ENCODE peak calls at places on chromosomes 5 and 9, in six cellular contexts. One of them, this sample, is unnamed.

GRCh38 chr9:32486839-32487562 is 39.0 kb downstream of the RIGI start:
- DNase-seq in neural crest cell: no peak
- DNase-seq in astrocyte of the spinal cord: peak
- DNase-seq in brain microvascular endothelial cell: peak
- DNase-seq in nephron progenitor cell: no peak
- DNase-seq in WTC11: no peak
- DNase-seq in this sample: no peak

GRCh38 chr5:164188733-164189148 is 683.3 kb downstream of the MAT2B start:
- DNase-seq in neural crest cell: no peak
- DNase-seq in astrocyte of the spinal cord: no peak
- DNase-seq in brain microvascular endothelial cell: no peak
- DNase-seq in nephron progenitor cell: no peak
- DNase-seq in WTC11: no peak
- DNase-seq in this sample: no peak

GRCh38 chr5:114450516-114450909 is 88.6 kb downstream of the KCNN2 start:
- DNase-seq in neural crest cell: no peak
- DNase-seq in astrocyte of the spinal cord: no peak
- DNase-seq in brain microvascular endothelial cell: no peak
- DNase-seq in nephron progenitor cell: peak
- DNase-seq in WTC11: no peak
- DNase-seq in this sample: no peak

GRCh38 chr9:134592018-134592818 is 49.4 kb upstream of the COL5A1 start:
- DNase-seq in neural crest cell: no peak
- DNase-seq in astrocyte of the spinal cord: peak
- DNase-seq in brain microvascular endothelial cell: peak
- DNase-seq in nephron progenitor cell: no peak
- DNase-seq in WTC11: no peak
- DNase-seq in this sample: no peak

GRCh38 chr5:143887302-143887638 is 75.3 kb downstream of the HMHB1 start:
- DNase-seq in neural crest cell: no peak
- DNase-seq in astrocyte of the spinal cord: peak
- DNase-seq in brain microvascular endothelial cell: peak
- DNase-seq in nephron progenitor cell: no peak
- DNase-seq in WTC11: no peak
- DNase-seq in this sample: no peak

GRCh38 chr5:16518606-16519005 is 53.0 kb upstream of the ZNF622 start:
- DNase-seq in neural crest cell: no peak
- DNase-seq in astrocyte of the spinal cord: no peak
- DNase-seq in brain microvascular endothelial cell: no peak
- DNase-seq in nephron progenitor cell: no peak
- DNase-seq in WTC11: no peak
- DNase-seq in this sample: no peak

GRCh38 chr9:94780516-94780950 is 54.0 kb downstream of the AOPEP start:
- DNase-seq in neural crest cell: no peak
- DNase-seq in astrocyte of the spinal cord: no peak
- DNase-seq in brain microvascular endothelial cell: no peak
- DNase-seq in nephron progenitor cell: no peak
- DNase-seq in WTC11: no peak
- DNase-seq in this sample: no peak

GRCh38 chr5:122202952-122203351 is 73.6 kb downstream of the ZNF474 start:
- DNase-seq in neural crest cell: no peak
- DNase-seq in astrocyte of the spinal cord: peak
- DNase-seq in brain microvascular endothelial cell: peak
- DNase-seq in nephron progenitor cell: no peak
- DNase-seq in WTC11: no peak
- DNase-seq in this sample: no peak

GRCh38 chr5:34749431-34749872 is 89.5 kb upstream of the TTC23L start:
- DNase-seq in neural crest cell: no peak
- DNase-seq in astrocyte of the spinal cord: peak
- DNase-seq in brain microvascular endothelial cell: peak
- DNase-seq in nephron progenitor cell: no peak
- DNase-seq in WTC11: no peak
- DNase-seq in this sample: no peak

GRCh38 chr9:131545003-131545785 is at the start of gene PRRT1B:
- DNase-seq in neural crest cell: no peak
- DNase-seq in astrocyte of the spinal cord: no peak
- DNase-seq in brain microvascular endothelial cell: no peak
- DNase-seq in nephron progenitor cell: no peak
- DNase-seq in WTC11: peak
- DNase-seq in this sample: peak

DNA sequence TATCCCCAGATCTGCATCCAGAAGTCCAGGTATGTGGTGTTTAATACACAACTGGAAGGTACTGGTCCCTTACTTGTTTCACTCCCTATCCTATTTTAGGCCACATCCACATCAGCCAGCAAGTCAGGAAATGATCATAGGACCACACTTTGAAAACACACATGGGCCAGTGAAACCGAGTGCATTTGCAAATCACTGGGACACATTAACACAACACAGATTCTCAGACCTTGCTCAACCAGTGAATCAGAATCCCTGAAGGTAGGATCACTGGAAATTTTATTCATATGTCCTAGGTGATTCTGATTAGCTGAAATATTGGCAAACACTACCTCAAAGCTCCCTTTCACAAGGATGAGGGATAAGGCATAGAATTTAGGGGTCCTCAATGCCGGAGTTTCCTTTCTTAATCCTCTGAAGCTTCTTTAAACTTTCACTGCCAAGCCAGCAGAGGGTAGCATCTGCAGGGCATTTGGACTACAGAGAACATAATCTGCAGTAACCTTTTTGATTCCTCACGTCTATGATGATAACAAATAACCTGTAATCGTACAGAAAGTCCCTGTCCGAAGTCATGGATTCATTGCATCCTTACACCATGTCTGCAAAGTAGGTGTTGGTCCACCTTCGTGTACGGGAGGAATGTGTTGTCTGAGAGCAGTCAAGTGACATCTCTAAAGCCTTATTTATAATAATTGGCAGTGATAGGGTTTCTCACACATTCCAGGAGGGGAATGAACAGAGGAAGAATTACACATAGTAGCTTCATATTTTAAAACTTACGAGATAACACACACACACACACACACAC is 11.0 kb upstream of the ABLIM3 start:
- DNase-seq in neural crest cell: no peak
- DNase-seq in astrocyte of the spinal cord: no peak
- DNase-seq in brain microvascular endothelial cell: no peak
- DNase-seq in nephron progenitor cell: no peak
- DNase-seq in WTC11: no peak
- DNase-seq in this sample: no peak
- TF ChIP-seq CTCF in neural crest cell: peak
- TF ChIP-seq CTCF in astrocyte of the spinal cord: peak
- TF ChIP-seq CTCF in brain microvascular endothelial cell: peak
- TF ChIP-seq CTCF in nephron progenitor cell: no peak
- TF ChIP-seq CTCF in WTC11: no peak
- TF ChIP-seq CTCF in this sample: no peak

DNA sequence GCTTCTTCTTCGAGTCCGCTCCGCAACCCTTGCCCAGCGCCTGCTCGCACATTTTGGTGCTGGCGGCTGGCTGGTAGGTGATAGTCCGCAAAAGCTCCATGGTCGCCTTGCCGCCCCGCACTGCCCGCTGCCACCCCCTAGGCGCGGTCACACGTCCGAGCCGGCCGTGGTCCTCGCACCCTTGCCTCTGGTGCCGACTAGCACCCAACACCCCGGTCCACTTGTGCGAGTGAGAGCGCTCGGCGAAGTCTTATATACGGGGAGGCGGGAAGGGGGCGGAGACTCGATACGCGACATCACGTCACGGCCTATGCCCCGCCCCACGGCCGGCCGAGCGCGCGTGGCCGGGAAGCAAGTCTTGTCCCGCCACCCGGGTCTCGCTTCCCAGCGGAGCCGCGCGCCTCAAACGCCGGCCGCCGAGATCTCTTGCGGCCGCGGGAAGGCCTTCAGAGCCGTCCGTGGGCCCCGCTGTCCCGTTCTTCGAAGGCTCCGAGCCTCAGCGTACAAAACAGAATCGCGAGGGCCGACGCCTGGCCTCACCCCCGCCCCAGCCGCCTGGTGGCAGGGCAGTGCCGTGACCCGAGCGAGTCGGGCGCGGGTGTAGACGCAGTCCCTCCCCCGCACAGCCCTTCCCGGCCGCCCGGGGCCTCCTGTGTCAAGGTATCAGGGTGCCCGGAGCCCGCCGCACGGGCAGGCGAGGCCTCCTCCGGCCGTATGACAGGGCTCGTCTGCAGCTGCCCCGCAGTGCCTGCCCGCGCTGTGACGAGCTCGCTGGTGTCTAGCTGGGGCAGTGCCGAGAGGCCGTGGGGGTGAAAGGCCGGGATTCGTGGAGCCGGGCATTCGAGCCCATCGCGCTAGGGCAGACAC is at the start of gene PLK2:
- DNase-seq in neural crest cell: peak
- DNase-seq in astrocyte of the spinal cord: peak
- DNase-seq in brain microvascular endothelial cell: peak
- DNase-seq in nephron progenitor cell: peak
- DNase-seq in WTC11: peak
- DNase-seq in this sample: peak
- TF ChIP-seq CTCF in neural crest cell: peak
- TF ChIP-seq CTCF in astrocyte of the spinal cord: peak
- TF ChIP-seq CTCF in brain microvascular endothelial cell: peak
- TF ChIP-seq CTCF in nephron progenitor cell: no peak
- TF ChIP-seq CTCF in WTC11: no peak
- TF ChIP-seq CTCF in this sample: peak

GRCh38 chr5:101977729-101978345 is 318.2 kb downstream of the SLCO4C1 start:
- DNase-seq in neural crest cell: no peak
- DNase-seq in astrocyte of the spinal cord: peak
- DNase-seq in brain microvascular endothelial cell: peak
- DNase-seq in nephron progenitor cell: peak
- DNase-seq in WTC11: no peak
- DNase-seq in this sample: no peak
- TF ChIP-seq CTCF in neural crest cell: peak
- TF ChIP-seq CTCF in astrocyte of the spinal cord: peak
- TF ChIP-seq CTCF in brain microvascular endothelial cell: peak
- TF ChIP-seq CTCF in nephron progenitor cell: peak
- TF ChIP-seq CTCF in WTC11: peak
- TF ChIP-seq CTCF in this sample: peak

DNA sequence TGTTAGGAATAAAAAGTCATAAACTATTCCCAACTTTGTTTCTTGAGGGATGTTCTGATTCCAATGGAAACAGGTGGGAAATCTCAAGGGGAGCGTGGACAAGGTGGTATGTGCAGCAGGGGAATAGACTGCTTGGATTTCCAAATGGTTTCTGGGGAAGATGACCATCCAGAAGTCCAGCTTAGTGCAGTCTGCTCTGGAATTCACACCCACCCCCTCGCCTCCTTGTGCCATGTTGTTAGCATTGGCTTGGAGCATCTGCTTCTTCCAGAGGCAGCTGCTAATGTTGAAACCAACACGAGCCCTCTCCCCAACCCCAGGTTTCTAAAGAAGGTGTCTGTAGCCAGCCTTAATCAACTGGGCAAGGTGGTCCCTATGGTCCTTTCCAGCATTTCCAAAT is 90.9 kb downstream of the PDE6A start:
- DNase-seq in neural crest cell: no peak
- DNase-seq in astrocyte of the spinal cord: no peak
- DNase-seq in brain microvascular endothelial cell: no peak
- DNase-seq in nephron progenitor cell: no peak
- DNase-seq in WTC11: no peak
- DNase-seq in this sample: no peak
- TF ChIP-seq CTCF in neural crest cell: no peak
- TF ChIP-seq CTCF in astrocyte of the spinal cord: peak
- TF ChIP-seq CTCF in brain microvascular endothelial cell: no peak
- TF ChIP-seq CTCF in nephron progenitor cell: no peak
- TF ChIP-seq CTCF in WTC11: no peak
- TF ChIP-seq CTCF in this sample: no peak

GRCh38 chr5:128085413-128085812 is 1.8 kb downstream of the SLC12A2 start:
- DNase-seq in neural crest cell: no peak
- DNase-seq in astrocyte of the spinal cord: no peak
- DNase-seq in brain microvascular endothelial cell: no peak
- DNase-seq in nephron progenitor cell: no peak
- DNase-seq in WTC11: no peak
- DNase-seq in this sample: no peak

GRCh38 chr5:128084228-128085167 is 932 bp downstream of the SLC12A2 start:
- DNase-seq in neural crest cell: peak
- DNase-seq in astrocyte of the spinal cord: no peak
- DNase-seq in brain microvascular endothelial cell: no peak
- DNase-seq in nephron progenitor cell: peak
- DNase-seq in WTC11: peak
- DNase-seq in this sample: peak

GRCh38 chr5:128083033-128083810 is at the start of gene SLC12A2:
- DNase-seq in neural crest cell: peak
- DNase-seq in astrocyte of the spinal cord: peak
- DNase-seq in brain microvascular endothelial cell: peak
- DNase-seq in nephron progenitor cell: peak
- DNase-seq in WTC11: peak
- DNase-seq in this sample: peak

GRCh38 chr5:128082551-128083032 is 974 bp upstream of the SLC12A2 start:
- DNase-seq in neural crest cell: no peak
- DNase-seq in astrocyte of the spinal cord: no peak
- DNase-seq in brain microvascular endothelial cell: no peak
- DNase-seq in nephron progenitor cell: no peak
- DNase-seq in WTC11: no peak
- DNase-seq in this sample: no peak

GRCh38 chr5:128083811-128084227 is 253 bp downstream of the SLC12A2 start:
- DNase-seq in neural crest cell: peak
- DNase-seq in astrocyte of the spinal cord: peak
- DNase-seq in brain microvascular endothelial cell: no peak
- DNase-seq in nephron progenitor cell: no peak
- DNase-seq in WTC11: no peak
- DNase-seq in this sample: peak
- TF ChIP-seq CTCF in neural crest cell: peak
- TF ChIP-seq CTCF in astrocyte of the spinal cord: peak
- TF ChIP-seq CTCF in brain microvascular endothelial cell: peak
- TF ChIP-seq CTCF in nephron progenitor cell: no peak
- TF ChIP-seq CTCF in WTC11: no peak
- TF ChIP-seq CTCF in this sample: peak

GRCh38 chr5:96885518-96886338 is 9.4 kb downstream of the ERAP2 start:
- DNase-seq in neural crest cell: no peak
- DNase-seq in astrocyte of the spinal cord: no peak
- DNase-seq in brain microvascular endothelial cell: peak
- DNase-seq in nephron progenitor cell: no peak
- DNase-seq in WTC11: no peak
- DNase-seq in this sample: no peak
- TF ChIP-seq CTCF in neural crest cell: no peak
- TF ChIP-seq CTCF in astrocyte of the spinal cord: no peak
- TF ChIP-seq CTCF in brain microvascular endothelial cell: no peak
- TF ChIP-seq CTCF in nephron progenitor cell: no peak
- TF ChIP-seq CTCF in WTC11: no peak
- TF ChIP-seq CTCF in this sample: no peak

GRCh38 chr5:141100243-141100805 is at the start of gene PCDHB3:
- DNase-seq in neural crest cell: no peak
- DNase-seq in astrocyte of the spinal cord: peak
- DNase-seq in brain microvascular endothelial cell: no peak
- DNase-seq in nephron progenitor cell: no peak
- DNase-seq in WTC11: peak
- DNase-seq in this sample: no peak
- TF ChIP-seq CTCF in neural crest cell: peak
- TF ChIP-seq CTCF in astrocyte of the spinal cord: peak
- TF ChIP-seq CTCF in brain microvascular endothelial cell: peak
- TF ChIP-seq CTCF in nephron progenitor cell: no peak
- TF ChIP-seq CTCF in WTC11: peak
- TF ChIP-seq CTCF in this sample: no peak

GRCh38 chr5:41524174-41524573 is 13.8 kb upstream of the PLCXD3 start:
- DNase-seq in neural crest cell: no peak
- DNase-seq in astrocyte of the spinal cord: no peak
- DNase-seq in brain microvascular endothelial cell: no peak
- DNase-seq in nephron progenitor cell: peak
- DNase-seq in WTC11: peak
- DNase-seq in this sample: no peak
- TF ChIP-seq CTCF in neural crest cell: peak
- TF ChIP-seq CTCF in astrocyte of the spinal cord: peak
- TF ChIP-seq CTCF in brain microvascular endothelial cell: no peak
- TF ChIP-seq CTCF in nephron progenitor cell: peak
- TF ChIP-seq CTCF in WTC11: no peak
- TF ChIP-seq CTCF in this sample: peak

GRCh38 chr9:128877852-128878251 is 3.9 kb downstream of the KYAT1 start:
- DNase-seq in neural crest cell: no peak
- DNase-seq in astrocyte of the spinal cord: no peak
- DNase-seq in brain microvascular endothelial cell: no peak
- DNase-seq in nephron progenitor cell: no peak
- DNase-seq in WTC11: no peak
- DNase-seq in this sample: no peak
- TF ChIP-seq CTCF in neural crest cell: no peak
- TF ChIP-seq CTCF in astrocyte of the spinal cord: no peak
- TF ChIP-seq CTCF in brain microvascular endothelial cell: no peak
- TF ChIP-seq CTCF in nephron progenitor cell: no peak
- TF ChIP-seq CTCF in WTC11: no peak
- TF ChIP-seq CTCF in this sample: no peak